ENCODE peak calls at places on chromosomes 4 and X, in ten cellular contexts. P is left ventricle myocardium inferior, M is ovary, V is Peyer's patch, W is type B pancreatic cell, L is GM13977, Q is MM.1S, K is CD14-positive monocyte, A is fibroblast of lung, T is upper lobe of left lung. R is an unnamed sample.

GRCh38 chr4:87953776-87954175 is 21.7 kb upstream of the SPP1 start:
- DNase-seq in T (no peak), L (no peak), W (no peak), K (no peak), Q (no peak), A (peak; percentile 55), M (no peak), V (no peak), P (no peak), R (no peak)

GRCh38 chr4:142168181-142168580 is 531.8 kb downstream of the IL15 start:
- DNase-seq in A (peak; percentile 2), V (no peak), M (no peak), W (no peak), L (no peak), K (no peak), Q (no peak), P (no peak), T (no peak), R (no peak)

GRCh38 chrX:119194631-119195030 is 41.5 kb upstream of the PGRMC1 start:
- DNase-seq in V (no peak), T (no peak), A (peak; percentile 13), K (no peak), M (no peak), L (no peak), W (no peak), Q (no peak), P (no peak), R (no peak)

GRCh38 chr4:139922625-139923024 is 231.4 kb downstream of the MAML3 start:
- DNase-seq in T (no peak), V (no peak), A (peak; percentile 64), Q (no peak), K (no peak), P (no peak), L (no peak), M (no peak), W (no peak), R (no peak)

GRCh38 chrX:123743312-123743711 is 10.5 kb upstream of the THOC2 start:
- DNase-seq in W (no peak), P (no peak), Q (no peak), M (no peak), T (no peak), V (no peak), K (no peak), A (no peak), L (no peak), R (no peak)

GRCh38 chr4:188053302-188053701 is 56.1 kb downstream of the TRIML2 start:
- DNase-seq in V (no peak), T (no peak), Q (no peak), A (no peak), W (no peak), P (no peak), M (no peak), K (no peak), L (no peak), R (no peak)

GRCh38 chrX:99795495-99795894 is 614.6 kb downstream of the PCDH19 start:
- DNase-seq in P (no peak), W (no peak), K (no peak), V (no peak), L (no peak), A (no peak), Q (peak; percentile 18), M (no peak), T (no peak), R (no peak)

GRCh38 chr4:4848540-4848939 is 10.9 kb upstream of the MSX1 start:
- DNase-seq in M (no peak), K (no peak), T (no peak), V (no peak), L (no peak), Q (no peak), A (no peak), P (no peak), W (no peak), R (no peak)

GRCh38 chr4:187276786-187277408 is 553.2 kb upstream of the FAT1 start:
- DNase-seq in M (no peak), W (no peak), L (no peak), Q (peak; percentile 46), K (no peak), A (peak; percentile 24), V (no peak), P (no peak), T (no peak), R (no peak)

GRCh38 chr4:34035225-34035624 is 2209.1 kb downstream of the ARAP2 start:
- DNase-seq in W (no peak), A (no peak), T (no peak), K (no peak), P (no peak), V (no peak), M (no peak), L (no peak), Q (no peak), R (no peak)

GRCh38 chr4:141849367-141849766 is 213.0 kb downstream of the IL15 start:
- DNase-seq in W (no peak), K (no peak), P (no peak), Q (no peak), A (no peak), T (no peak), L (no peak), V (no peak), M (no peak), R (no peak)

GRCh38 chr4:11954093-11954492 is 525.4 kb upstream of the HS3ST1 start:
- DNase-seq in T (no peak), K (no peak), A (no peak), P (no peak), W (no peak), L (no peak), V (no peak), Q (peak; percentile 14), M (no peak), R (no peak)

GRCh38 chrX:30875957-30876356 is 13.1 kb downstream of the TAB3 start:
- DNase-seq in V (no peak), T (no peak), K (no peak), L (no peak), W (no peak), M (no peak), Q (no peak), A (peak; percentile 72), P (no peak), R (no peak)

GRCh38 chr4:25401066-25401465 is 24.0 kb downstream of the ANAPC4 start:
- DNase-seq in Q (no peak), L (no peak), A (peak; percentile 75), T (no peak), M (no peak), P (no peak), V (no peak), W (no peak), K (no peak), R (no peak)

GRCh38 chr4:41647368-41647767 is 101.2 kb downstream of the PHOX2B start:
- DNase-seq in M (no peak), Q (no peak), W (no peak), K (no peak), V (no peak), A (no peak), L (no peak), T (no peak), P (no peak), R (no peak)

GRCh38 chr4:41645716-41646115 is 102.8 kb downstream of the PHOX2B start:
- DNase-seq in P (no peak), V (no peak), Q (no peak), W (no peak), K (no peak), M (no peak), A (no peak), L (no peak), T (no peak), R (no peak)

GRCh38 chr4:41644915-41645295 is 103.6 kb downstream of the PHOX2B start:
- DNase-seq in M (no peak), L (no peak), A (no peak), V (no peak), W (no peak), K (no peak), T (no peak), P (no peak), Q (no peak), R (no peak)

GRCh38 chr4:41646862-41647261 is 101.7 kb downstream of the PHOX2B start:
- DNase-seq in M (no peak), P (no peak), A (no peak), W (no peak), K (no peak), V (no peak), T (no peak), L (no peak), Q (no peak), R (no peak)

DNA sequence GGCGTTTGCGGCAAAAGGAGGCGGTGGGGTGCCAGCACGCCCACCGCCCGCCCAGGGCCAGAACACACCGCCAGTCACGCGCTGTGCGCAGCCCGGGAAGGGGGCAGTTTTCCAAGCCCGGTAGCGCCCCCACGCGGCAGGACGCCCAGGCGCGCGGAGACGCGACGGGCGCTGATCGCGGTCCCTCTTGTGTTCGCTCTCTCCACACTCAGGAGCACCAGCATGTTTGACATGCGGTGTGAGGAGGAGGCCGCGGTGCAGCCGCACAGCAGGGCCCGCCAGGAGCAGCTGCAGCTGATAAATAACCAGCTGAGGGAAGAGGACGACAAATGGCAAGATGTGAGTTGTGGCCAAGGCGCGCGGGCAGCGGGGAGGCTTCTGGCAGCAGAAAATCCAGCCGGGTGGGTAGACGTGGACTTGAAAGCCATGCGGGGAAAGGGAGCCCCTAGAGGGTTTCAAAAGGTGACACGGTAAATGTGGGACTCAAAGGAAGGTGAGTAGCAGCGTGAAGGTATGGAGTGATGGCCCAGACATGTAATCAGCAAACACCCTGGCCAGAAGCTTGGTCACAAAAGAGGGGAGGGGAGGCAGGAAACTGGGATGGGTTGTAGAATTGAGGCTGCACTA is 104.1 kb downstream of the PHOX2B start:
- DNase-seq in P (peak; percentile 77), Q (no peak), V (no peak), T (peak; percentile 96), K (no peak), L (no peak), W (peak; percentile 85), A (peak; percentile 57), M (peak; percentile 75), R (peak; percentile 80)
- TF ChIP-seq CTCF in P (peak; percentile 87), Q (no peak), V (no peak), T (peak; percentile 90), K (peak; percentile 87), L (peak; percentile 51), W (peak; percentile 99), A (peak; percentile 77), M (peak; percentile 57), R (peak; percentile 81)

GRCh38 chr4:27084685-27085356 is 224.2 kb downstream of the STIM2 start:
- DNase-seq in K (no peak), V (peak; percentile 18), M (no peak), Q (peak; percentile 11), L (no peak), W (peak; percentile 57), P (peak; percentile 24), A (peak; percentile 16), T (peak; percentile 87), R (no peak)
- TF ChIP-seq CTCF in K (no peak), V (no peak), M (no peak), Q (peak; percentile 29), L (no peak), W (peak; percentile 51), P (no peak), A (no peak), T (peak; percentile 16), R (no peak)

GRCh38 chr4:57631147-57631546 is 521.0 kb upstream of the IGFBP7 start:
- DNase-seq in Q (no peak), P (no peak), V (no peak), M (no peak), T (no peak), L (no peak), K (no peak), W (no peak), A (no peak), R (no peak)
- TF ChIP-seq CTCF in Q (no peak), P (no peak), V (no peak), M (no peak), T (no peak), L (no peak), K (no peak), W (no peak), A (no peak), R (no peak)

GRCh38 chr4:76821661-76822060 is 76.3 kb downstream of the SOWAHB start:
- DNase-seq in Q (no peak), V (no peak), L (no peak), P (no peak), K (no peak), T (no peak), W (no peak), A (peak; percentile 76), M (no peak), R (no peak)
- TF ChIP-seq CTCF in Q (no peak), V (no peak), L (no peak), P (no peak), K (no peak), T (no peak), W (no peak), A (no peak), M (no peak), R (no peak)

R was measured in coronary artery.